ENCODE peak calls at places on chromosomes 5 and 9, in six cellular contexts. N is iPS DF 6.9; E is activated T-helper 9 cell treated with anti-CD3 and anti-CD28 coated beads, Interleukin-2, amount 50 U/mL, for 16 hours; P is T follicular helper cell; Z is NCI-H2107; B is fibroblast of lung. Y is an unnamed sample.

GRCh38 chr5:169923988-169924387 is 56.3 kb downstream of the INSYN2B start:
- DNase-seq in N (no peak), E (no peak), P (no peak), Z (peak), B (no peak), Y (no peak)

GRCh38 chr5:32687167-32687831 is 23.8 kb upstream of the NPR3 start:
- DNase-seq in N (no peak), E (no peak), P (no peak), Z (no peak), B (no peak), Y (peak)

GRCh38 chr9:126456396-126456795 is 129.8 kb downstream of the MVB12B start:
- DNase-seq in N (no peak), E (no peak), P (no peak), Z (no peak), B (no peak), Y (no peak)

GRCh38 chr5:103060414-103060954 is 59.5 kb downstream of the GIN1 start:
- DNase-seq in N (no peak), E (no peak), P (no peak), Z (no peak), B (no peak), Y (no peak)

GRCh38 chr5:74943905-74944304 is 77.7 kb upstream of the FAM169A start:
- DNase-seq in N (no peak), E (no peak), P (no peak), Z (no peak), B (no peak), Y (no peak)

GRCh38 chr5:178590924-178591423 is 781 bp upstream of the COL23A1 start:
- DNase-seq in N (no peak), E (no peak), P (no peak), Z (no peak), B (peak), Y (no peak)

GRCh38 chr9:112037281-112038016 is 137.6 kb downstream of the SUSD1 start:
- DNase-seq in N (no peak), E (peak), P (peak), Z (no peak), B (peak), Y (no peak)

GRCh38 chr9:132187006-132187760 is 25.3 kb downstream of the NTNG2 start:
- DNase-seq in N (no peak), E (no peak), P (no peak), Z (no peak), B (no peak), Y (peak)

GRCh38 chr9:82810902-82811301 is 252.0 kb downstream of the RASEF start:
- DNase-seq in N (peak), E (no peak), P (no peak), Z (no peak), B (peak), Y (peak)

GRCh38 chr5:82104872-82105271 is 133.0 kb downstream of the ATG10 start:
- DNase-seq in N (no peak), E (no peak), P (no peak), Z (no peak), B (no peak), Y (no peak)

GRCh38 chr5:176899296-176899891 is at the start of gene HK3:
- DNase-seq in N (no peak), E (no peak), P (no peak), Z (no peak), B (no peak), Y (no peak)

GRCh38 chr9:91187965-91188344 is 173.8 kb downstream of the AUH start:
- DNase-seq in N (no peak), E (no peak), P (no peak), Z (no peak), B (peak), Y (no peak)

GRCh38 chr5:111071413-111071812 is at the start of gene TSLP:
- DNase-seq in N (no peak), E (no peak), P (no peak), Z (no peak), B (no peak), Y (no peak)

GRCh38 chr5:114185274-114185673 is 176.6 kb upstream of the KCNN2 start:
- DNase-seq in N (no peak), E (no peak), P (no peak), Z (no peak), B (peak), Y (peak)

GRCh38 chr9:95626885-95627558 is 110.3 kb upstream of the PTCH1 start:
- DNase-seq in N (no peak), E (peak), P (no peak), Z (no peak), B (no peak), Y (peak)

GRCh38 chr9:122219856-122220672 is 8.7 kb downstream of the LHX6 start:
- DNase-seq in N (no peak), E (no peak), P (no peak), Z (no peak), B (peak), Y (no peak)

GRCh38 chr5:14595189-14595588 is 13.6 kb downstream of the OTULINL start:
- DNase-seq in N (no peak), E (no peak), P (no peak), Z (no peak), B (no peak), Y (no peak)

GRCh38 chr9:33172256-33172678 is 5.1 kb upstream of the B4GALT1 start:
- DNase-seq in N (no peak), E (no peak), P (no peak), Z (no peak), B (no peak), Y (no peak)

GRCh38 chr9:79360387-79361347 is 211.1 kb upstream of the TLE4 start:
- DNase-seq in N (peak), E (no peak), P (no peak), Z (no peak), B (no peak), Y (no peak)

GRCh38 chr5:36177715-36178556 is 26.0 kb downstream of the SKP2 start:
- DNase-seq in N (no peak), E (no peak), P (no peak), Z (no peak), B (peak), Y (peak)